ENCODE peak calls at places on chromosome 15, in five cellular contexts. V is CD8-positive, alpha-beta memory T cell; S is GM18507; O is effector memory CD8-positive, alpha-beta T cell; Q is H4. X is an unnamed sample.

GRCh38 chr15:72340366-72340765 is 20.4 kb upstream of the CELF6 start:
- DNase-seq in V (no peak), S (no peak), O (no peak), Q (peak), X (no peak)

GRCh38 chr15:52481915-52482314 is 46.8 kb downstream of the MYO5A start:
- DNase-seq in V (peak), S (no peak), O (peak), Q (peak), X (peak)

GRCh38 chr15:93087825-93088199 is 1.2 kb downstream of the RGMA start:
- DNase-seq in V (peak), S (peak), O (peak), Q (peak), X (peak)

GRCh38 chr15:64690008-64690407 is 85.4 kb downstream of the RBPMS2 start:
- DNase-seq in V (no peak), S (no peak), O (no peak), Q (no peak), X (no peak)

GRCh38 chr15:68797589-68798377 is 22.9 kb downstream of the ANP32A start:
- DNase-seq in V (no peak), S (no peak), O (no peak), Q (no peak), X (no peak)

GRCh38 chr15:33086500-33087141 is 107.9 kb downstream of the FMN1 start:
- DNase-seq in V (peak), S (no peak), O (no peak), Q (peak), X (no peak)

GRCh38 chr15:65528461-65529060 is 1.7 kb upstream of the HACD3 start:
- DNase-seq in V (no peak), S (no peak), O (no peak), Q (no peak), X (no peak)

GRCh38 chr15:92011611-92012367 is 158.3 kb downstream of the SLCO3A1 start:
- DNase-seq in V (no peak), S (no peak), O (no peak), Q (peak), X (no peak)

GRCh38 chr15:70376929-70377691 is 279.4 kb upstream of the TLE3 start:
- DNase-seq in V (no peak), S (no peak), O (no peak), Q (no peak), X (no peak)

GRCh38 chr15:95162967-95163531 is 931.7 kb downstream of the MCTP2 start:
- DNase-seq in V (no peak), S (no peak), O (no peak), Q (peak), X (no peak)

GRCh38 chr15:87416591-87417257 is 839.8 kb downstream of the NTRK3 start:
- DNase-seq in V (no peak), S (no peak), O (no peak), Q (no peak), X (no peak)

GRCh38 chr15:44243829-44244228 is 44.7 kb upstream of the GOLM2 start:
- DNase-seq in V (no peak), S (no peak), O (no peak), Q (no peak), X (no peak)

GRCh38 chr15:81071130-81071529 is 62.9 kb upstream of the CFAP161 start:
- DNase-seq in V (no peak), S (no peak), O (no peak), Q (no peak), X (no peak)

GRCh38 chr15:68051109-68051508 is 3.0 kb upstream of the PIAS1 start:
- DNase-seq in V (no peak), S (no peak), O (no peak), Q (no peak), X (no peak)

GRCh38 chr15:69648215-69648614 is 195.6 kb downstream of the RPLP1 start:
- DNase-seq in V (no peak), S (no peak), O (no peak), Q (no peak), X (no peak)

GRCh38 chr15:37756407-37756806 is 178.0 kb upstream of the TMCO5A start:
- DNase-seq in V (no peak), S (no peak), O (no peak), Q (no peak), X (no peak)

GRCh38 chr15:42736178-42736792 is 643 bp downstream of the CDAN1 start:
- DNase-seq in V (peak), S (peak), O (no peak), Q (no peak), X (no peak)

GRCh38 chr15:89666147-89666857 is 11.0 kb upstream of the KIF7 start:
- DNase-seq in V (no peak), S (no peak), O (no peak), Q (no peak), X (no peak)

GRCh38 chr15:66865622-66866611 is 163.9 kb downstream of the SMAD6 start:
- DNase-seq in V (peak), S (peak), O (no peak), Q (no peak), X (peak)

GRCh38 chr15:92430067-92430435 is 36.4 kb downstream of the ST8SIA2 start:
- DNase-seq in V (no peak), S (no peak), O (no peak), Q (no peak), X (no peak)

GRCh38 chr15:64125978-64126377 is 25.6 kb upstream of the SNX22 start:
- DNase-seq in V (no peak), S (no peak), O (no peak), Q (no peak), X (no peak)

GRCh38 chr15:32706704-32707103 is 11.1 kb upstream of the GREM1 start:
- DNase-seq in V (no peak), S (no peak), O (no peak), Q (no peak), X (no peak)

GRCh38 chr15:70200003-70200410 is 102.3 kb upstream of the TLE3 start:
- DNase-seq in V (no peak), S (no peak), O (no peak), Q (no peak), X (no peak)

GRCh38 chr15:40420793-40421192 is 15.2 kb downstream of the IVD start:
- DNase-seq in V (no peak), S (no peak), O (no peak), Q (no peak), X (no peak)

GRCh38 chr15:58985443-58985842 is 2.0 kb upstream of the RNF111 start:
- DNase-seq in V (no peak), S (no peak), O (no peak), Q (peak), X (no peak)

GRCh38 chr15:57251308-57251707 is 125.0 kb upstream of the CGNL1 start:
- DNase-seq in V (no peak), S (no peak), O (no peak), Q (no peak), X (no peak)

GRCh38 chr15:80970018-80970657 is 19.5 kb downstream of the MESD start:
- DNase-seq in V (peak), S (no peak), O (peak), Q (no peak), X (peak)

GRCh38 chr15:41490355-41490754 is 3.3 kb upstream of the ITPKA start:
- DNase-seq in V (no peak), S (no peak), O (no peak), Q (peak), X (no peak)

GRCh38 chr15:47991376-47991775 is 129.4 kb upstream of the SLC24A5 start:
- DNase-seq in V (no peak), S (no peak), O (no peak), Q (no peak), X (no peak)

GRCh38 chr15:22262613-22263020 is 182.3 kb downstream of the OR4M2 start:
- DNase-seq in V (peak), S (no peak), O (no peak), Q (peak), X (no peak)

GRCh38 chr15:69074011-69074842 is 59.7 kb downstream of the NOX5 start:
- DNase-seq in V (no peak), S (no peak), O (no peak), Q (peak), X (no peak)

GRCh38 chr15:62393196-62393595 is 228.1 kb upstream of the C2CD4B start:
- DNase-seq in V (no peak), S (no peak), O (no peak), Q (no peak), X (no peak)

GRCh38 chr15:57667171-57667924 is 39.2 kb upstream of the POLR2M start:
- DNase-seq in V (no peak), S (no peak), O (no peak), Q (peak), X (no peak)

GRCh38 chr15:59296181-59296617 is 76.5 kb downstream of the MYO1E start:
- DNase-seq in V (no peak), S (no peak), O (no peak), Q (peak), X (no peak)

GRCh38 chr15:78930577-78931388 is 14.1 kb downstream of the CTSH start:
- DNase-seq in V (no peak), S (no peak), O (no peak), Q (peak), X (no peak)

GRCh38 chr15:68335251-68335650 is 57.7 kb downstream of the FEM1B start:
- DNase-seq in V (no peak), S (no peak), O (no peak), Q (peak), X (no peak)